ENCODE peak calls at places on chromosome 11, in four cellular contexts. Y, Q, X and R are unnamed samples.

GRCh38 chr11:75272821-75273301 is 32.3 kb downstream of the TPBGL start:
- DNase-seq in Y (no peak), Q (no peak), X (no peak), R (no peak)

GRCh38 chr11:5369793-5370192 is 13.8 kb upstream of the OR51M1 start:
- DNase-seq in Y (no peak), Q (peak), X (no peak), R (no peak)

GRCh38 chr11:44949160-44950035 is 1.3 kb downstream of the TP53I11 start:
- DNase-seq in Y (peak), Q (peak), X (no peak), R (no peak)

GRCh38 chr11:69657911-69658605 is 17.1 kb downstream of the LTO1 start:
- DNase-seq in Y (no peak), Q (peak), X (no peak), R (no peak)

GRCh38 chr11:20050551-20051333 is 109.5 kb downstream of the DBX1 start:
- DNase-seq in Y (peak), Q (no peak), X (no peak), R (no peak)

GRCh38 chr11:77503006-77503405 is 29.1 kb upstream of the PAK1 start:
- DNase-seq in Y (no peak), Q (peak), X (no peak), R (peak)

GRCh38 chr11:123518496-123519054 is 88.5 kb downstream of the GRAMD1B start:
- DNase-seq in Y (no peak), Q (no peak), X (no peak), R (no peak)

GRCh38 chr11:119373917-119374631 is 7.4 kb downstream of the USP2 start:
- DNase-seq in Y (peak), Q (peak), X (no peak), R (peak)

GRCh38 chr11:69337211-69337721 is 43.3 kb downstream of the MYEOV start:
- DNase-seq in Y (no peak), Q (no peak), X (no peak), R (peak)

GRCh38 chr11:72432347-72433287 is 1.7 kb downstream of the CLPB start:
- DNase-seq in Y (no peak), Q (no peak), X (no peak), R (no peak)

GRCh38 chr11:34653851-34654490 is 33.1 kb downstream of the EHF start:
- DNase-seq in Y (peak), Q (peak), X (no peak), R (peak)

GRCh38 chr11:99020324-99021225 is at the start of gene CNTN5:
- DNase-seq in Y (peak), Q (peak), X (peak), R (no peak)

GRCh38 chr11:123330471-123330870 is 99.6 kb upstream of the GRAMD1B start:
- DNase-seq in Y (no peak), Q (no peak), X (no peak), R (no peak)

GRCh38 chr11:61978703-61979661 is 11.5 kb upstream of the FTH1 start:
- DNase-seq in Y (no peak), Q (peak), X (no peak), R (no peak)

GRCh38 chr11:78312712-78313111 is 104.9 kb downstream of the GAB2 start:
- DNase-seq in Y (no peak), Q (no peak), X (no peak), R (no peak)

GRCh38 chr11:70128435-70128906 is 50.4 kb downstream of the ANO1 start:
- DNase-seq in Y (no peak), Q (no peak), X (peak), R (peak)